ENCODE peak calls at places on chromosomes 6 and 20, in four cellular contexts. One of them, this sample, is unnamed.

GRCh38 chr6:3230275-3231212 is 3.1 kb upstream of the TUBB2B start:
- DNase-seq in activated CD4-positive, alpha-beta T cell treated with anti-CD3 and anti-CD28 coated beads, Interleukin-2, amount 10 ng/mL, durations not matched to agents 7 days and 5 days: no peak
- DNase-seq in HL-60: no peak
- DNase-seq in mammary epithelial cell: no peak
- DNase-seq in this sample: no peak

GRCh38 chr6:77463881-77464867 is 883 bp upstream of the HTR1B start:
- DNase-seq in HL-60: peak
- DNase-seq in activated CD4-positive, alpha-beta T cell treated with anti-CD3 and anti-CD28 coated beads, Interleukin-2, amount 10 ng/mL, durations not matched to agents 7 days and 5 days: no peak
- DNase-seq in mammary epithelial cell: no peak
- DNase-seq in this sample: no peak

GRCh38 chr6:41680182-41680965 is 42.1 kb downstream of the MDFI start:
- DNase-seq in activated CD4-positive, alpha-beta T cell treated with anti-CD3 and anti-CD28 coated beads, Interleukin-2, amount 10 ng/mL, durations not matched to agents 7 days and 5 days: no peak
- DNase-seq in mammary epithelial cell: no peak
- DNase-seq in HL-60: no peak
- DNase-seq in this sample: no peak

GRCh38 chr6:146224988-146225387 is 196.1 kb downstream of the GRM1 start:
- DNase-seq in activated CD4-positive, alpha-beta T cell treated with anti-CD3 and anti-CD28 coated beads, Interleukin-2, amount 10 ng/mL, durations not matched to agents 7 days and 5 days: no peak
- DNase-seq in mammary epithelial cell: no peak
- DNase-seq in HL-60: no peak
- DNase-seq in this sample: no peak

GRCh38 chr6:43924222-43924702 is 154.3 kb downstream of the VEGFA start:
- DNase-seq in mammary epithelial cell: peak
- DNase-seq in activated CD4-positive, alpha-beta T cell treated with anti-CD3 and anti-CD28 coated beads, Interleukin-2, amount 10 ng/mL, durations not matched to agents 7 days and 5 days: peak
- DNase-seq in HL-60: peak
- DNase-seq in this sample: peak

GRCh38 chr6:17212541-17213371 is 68.4 kb upstream of the RBM24 start:
- DNase-seq in mammary epithelial cell: no peak
- DNase-seq in activated CD4-positive, alpha-beta T cell treated with anti-CD3 and anti-CD28 coated beads, Interleukin-2, amount 10 ng/mL, durations not matched to agents 7 days and 5 days: no peak
- DNase-seq in HL-60: no peak
- DNase-seq in this sample: no peak

GRCh38 chr6:89045585-89045984 is 35.0 kb upstream of the PNRC1 start:
- DNase-seq in mammary epithelial cell: no peak
- DNase-seq in activated CD4-positive, alpha-beta T cell treated with anti-CD3 and anti-CD28 coated beads, Interleukin-2, amount 10 ng/mL, durations not matched to agents 7 days and 5 days: no peak
- DNase-seq in HL-60: no peak
- DNase-seq in this sample: no peak

GRCh38 chr6:83536034-83536646 is 23.8 kb downstream of the PRSS35 start:
- DNase-seq in mammary epithelial cell: peak
- DNase-seq in activated CD4-positive, alpha-beta T cell treated with anti-CD3 and anti-CD28 coated beads, Interleukin-2, amount 10 ng/mL, durations not matched to agents 7 days and 5 days: peak
- DNase-seq in HL-60: peak
- DNase-seq in this sample: peak

GRCh38 chr20:17109307-17109706 is 117.5 kb upstream of the PCSK2 start:
- DNase-seq in HL-60: no peak
- DNase-seq in activated CD4-positive, alpha-beta T cell treated with anti-CD3 and anti-CD28 coated beads, Interleukin-2, amount 10 ng/mL, durations not matched to agents 7 days and 5 days: no peak
- DNase-seq in mammary epithelial cell: no peak
- DNase-seq in this sample: no peak

GRCh38 chr20:46696791-46697279 is 7.6 kb upstream of the TP53RK start:
- DNase-seq in HL-60: no peak
- DNase-seq in mammary epithelial cell: no peak
- DNase-seq in activated CD4-positive, alpha-beta T cell treated with anti-CD3 and anti-CD28 coated beads, Interleukin-2, amount 10 ng/mL, durations not matched to agents 7 days and 5 days: no peak
- DNase-seq in this sample: no peak

GRCh38 chr20:51680067-51680749 is 88.0 kb downstream of the ATP9A start:
- DNase-seq in HL-60: no peak
- DNase-seq in mammary epithelial cell: no peak
- DNase-seq in activated CD4-positive, alpha-beta T cell treated with anti-CD3 and anti-CD28 coated beads, Interleukin-2, amount 10 ng/mL, durations not matched to agents 7 days and 5 days: no peak
- DNase-seq in this sample: no peak

GRCh38 chr6:42974919-42975505 is 4.0 kb downstream of the PEX6 start:
- DNase-seq in HL-60: no peak
- DNase-seq in activated CD4-positive, alpha-beta T cell treated with anti-CD3 and anti-CD28 coated beads, Interleukin-2, amount 10 ng/mL, durations not matched to agents 7 days and 5 days: no peak
- DNase-seq in mammary epithelial cell: peak
- DNase-seq in this sample: no peak

GRCh38 chr6:88952065-88952704 is 11.2 kb downstream of the RNGTT start:
- DNase-seq in mammary epithelial cell: peak
- DNase-seq in activated CD4-positive, alpha-beta T cell treated with anti-CD3 and anti-CD28 coated beads, Interleukin-2, amount 10 ng/mL, durations not matched to agents 7 days and 5 days: no peak
- DNase-seq in HL-60: no peak
- DNase-seq in this sample: no peak

GRCh38 chr6:15423286-15423957 is 177.6 kb downstream of the JARID2 start:
- DNase-seq in HL-60: no peak
- DNase-seq in activated CD4-positive, alpha-beta T cell treated with anti-CD3 and anti-CD28 coated beads, Interleukin-2, amount 10 ng/mL, durations not matched to agents 7 days and 5 days: no peak
- DNase-seq in mammary epithelial cell: peak
- DNase-seq in this sample: no peak

GRCh38 chr20:44772636-44773035 is 27.0 kb downstream of the KCNK15 start:
- DNase-seq in HL-60: no peak
- DNase-seq in activated CD4-positive, alpha-beta T cell treated with anti-CD3 and anti-CD28 coated beads, Interleukin-2, amount 10 ng/mL, durations not matched to agents 7 days and 5 days: no peak
- DNase-seq in mammary epithelial cell: peak
- DNase-seq in this sample: no peak

GRCh38 chr6:158978752-158979151 is 21.2 kb downstream of the RSPH3 start:
- DNase-seq in activated CD4-positive, alpha-beta T cell treated with anti-CD3 and anti-CD28 coated beads, Interleukin-2, amount 10 ng/mL, durations not matched to agents 7 days and 5 days: no peak
- DNase-seq in HL-60: no peak
- DNase-seq in mammary epithelial cell: peak
- DNase-seq in this sample: no peak

GRCh38 chr6:27334141-27334540 is 22.1 kb upstream of the POM121L2 start:
- DNase-seq in mammary epithelial cell: no peak
- DNase-seq in activated CD4-positive, alpha-beta T cell treated with anti-CD3 and anti-CD28 coated beads, Interleukin-2, amount 10 ng/mL, durations not matched to agents 7 days and 5 days: no peak
- DNase-seq in HL-60: no peak
- DNase-seq in this sample: no peak

GRCh38 chr6:35728663-35729348 is 8.0 kb upstream of the ARMC12 start:
- DNase-seq in mammary epithelial cell: peak
- DNase-seq in activated CD4-positive, alpha-beta T cell treated with anti-CD3 and anti-CD28 coated beads, Interleukin-2, amount 10 ng/mL, durations not matched to agents 7 days and 5 days: peak
- DNase-seq in HL-60: peak
- DNase-seq in this sample: peak

GRCh38 chr6:111668410-111668809 is 62.7 kb upstream of the TRAF3IP2 start:
- DNase-seq in mammary epithelial cell: no peak
- DNase-seq in activated CD4-positive, alpha-beta T cell treated with anti-CD3 and anti-CD28 coated beads, Interleukin-2, amount 10 ng/mL, durations not matched to agents 7 days and 5 days: no peak
- DNase-seq in HL-60: no peak
- DNase-seq in this sample: no peak

GRCh38 chr6:53189554-53189953 is 40.9 kb upstream of the GCM1 start:
- DNase-seq in mammary epithelial cell: no peak
- DNase-seq in activated CD4-positive, alpha-beta T cell treated with anti-CD3 and anti-CD28 coated beads, Interleukin-2, amount 10 ng/mL, durations not matched to agents 7 days and 5 days: no peak
- DNase-seq in HL-60: no peak
- DNase-seq in this sample: no peak

GRCh38 chr20:57872816-57873409 is 163.1 kb upstream of the PMEPA1 start:
- DNase-seq in mammary epithelial cell: no peak
- DNase-seq in activated CD4-positive, alpha-beta T cell treated with anti-CD3 and anti-CD28 coated beads, Interleukin-2, amount 10 ng/mL, durations not matched to agents 7 days and 5 days: no peak
- DNase-seq in HL-60: no peak
- DNase-seq in this sample: no peak

GRCh38 chr20:20367681-20368413 is at the start of gene INSM1:
- DNase-seq in activated CD4-positive, alpha-beta T cell treated with anti-CD3 and anti-CD28 coated beads, Interleukin-2, amount 10 ng/mL, durations not matched to agents 7 days and 5 days: no peak
- DNase-seq in HL-60: no peak
- DNase-seq in mammary epithelial cell: no peak
- DNase-seq in this sample: no peak

GRCh38 chr20:47620808-47621805 is 119.4 kb downstream of the NCOA3 start:
- DNase-seq in HL-60: peak
- DNase-seq in mammary epithelial cell: peak
- DNase-seq in activated CD4-positive, alpha-beta T cell treated with anti-CD3 and anti-CD28 coated beads, Interleukin-2, amount 10 ng/mL, durations not matched to agents 7 days and 5 days: peak
- DNase-seq in this sample: no peak

GRCh38 chr6:170448317-170448716 is 104.8 kb downstream of the PSMB1 start:
- DNase-seq in mammary epithelial cell: no peak
- DNase-seq in activated CD4-positive, alpha-beta T cell treated with anti-CD3 and anti-CD28 coated beads, Interleukin-2, amount 10 ng/mL, durations not matched to agents 7 days and 5 days: no peak
- DNase-seq in HL-60: no peak
- DNase-seq in this sample: no peak

GRCh38 chr6:7910654-7911344 is at the start of gene TXNDC5:
- DNase-seq in mammary epithelial cell: peak
- DNase-seq in HL-60: peak
- DNase-seq in activated CD4-positive, alpha-beta T cell treated with anti-CD3 and anti-CD28 coated beads, Interleukin-2, amount 10 ng/mL, durations not matched to agents 7 days and 5 days: peak
- DNase-seq in this sample: peak

This sample was measured in activated CD4-positive, alpha-beta memory T cell treated with anti-CD3 and anti-CD28 coated beads, Interleukin-2, amount 10 ng/mL, durations not matched to agents 7 days and 5 days.